ENCODE peak calls at places on chromosomes 16 and 17, in five cellular contexts. G, R, Y, V and Q are unnamed samples.

GRCh38 chr16:50884066-50884860 is 142.4 kb downstream of the CYLD start:
- DNase-seq in G (peak), R (peak), Y (no peak), V (peak), Q (no peak)

GRCh38 chr17:2111691-2112090 is 56.8 kb downstream of the HIC1 start:
- DNase-seq in G (no peak), R (no peak), Y (no peak), V (no peak), Q (no peak)

GRCh38 chr17:10130733-10131132 is 67.7 kb downstream of the GAS7 start:
- DNase-seq in G (no peak), R (no peak), Y (no peak), V (no peak), Q (no peak)

GRCh38 chr17:17675925-17676534 is 5.2 kb upstream of the RAI1 start:
- DNase-seq in G (no peak), R (no peak), Y (no peak), V (no peak), Q (peak)

GRCh38 chr17:34620458-34620857 is 41.1 kb downstream of the TMEM132E start:
- DNase-seq in G (no peak), R (peak), Y (no peak), V (no peak), Q (no peak)

GRCh38 chr16:10168258-10168657 is 14.0 kb downstream of the GRIN2A start:
- DNase-seq in G (no peak), R (no peak), Y (no peak), V (no peak), Q (no peak)

GRCh38 chr17:29048440-29049360 is 5.8 kb downstream of the PIPOX start:
- DNase-seq in G (no peak), R (peak), Y (no peak), V (no peak), Q (no peak)

GRCh38 chr16:48901712-48902374 is 291.9 kb upstream of the N4BP1 start:
- DNase-seq in G (no peak), R (peak), Y (no peak), V (no peak), Q (peak)

GRCh38 chr17:79424471-79425185 is 186.2 kb downstream of the RBFOX3 start:
- DNase-seq in G (no peak), R (no peak), Y (no peak), V (no peak), Q (no peak)

GRCh38 chr17:59000022-59000421 is 106.7 kb downstream of the TRIM37 start:
- DNase-seq in G (no peak), R (no peak), Y (no peak), V (no peak), Q (no peak)

GRCh38 chr17:47684535-47685193 is 9.3 kb upstream of the TBKBP1 start:
- DNase-seq in G (no peak), R (no peak), Y (no peak), V (no peak), Q (no peak)

GRCh38 chr17:27946521-27946920 is 53.4 kb upstream of the LYRM9 start:
- DNase-seq in G (no peak), R (no peak), Y (no peak), V (no peak), Q (no peak)

GRCh38 chr17:45127583-45128300 is 4.6 kb downstream of the PLCD3 start:
- DNase-seq in G (no peak), R (no peak), Y (no peak), V (peak), Q (no peak)

GRCh38 chr17:78745407-78746088 is 36.5 kb downstream of the CYTH1 start:
- DNase-seq in G (no peak), R (no peak), Y (no peak), V (peak), Q (no peak)

GRCh38 chr17:40522961-40523310 is 21.5 kb upstream of the TNS4 start:
- DNase-seq in G (no peak), R (no peak), Y (no peak), V (no peak), Q (no peak)

GRCh38 chr17:77905266-77905665 is 53.2 kb upstream of the TNRC6C start:
- DNase-seq in G (no peak), R (no peak), Y (no peak), V (no peak), Q (no peak)

GRCh38 chr16:3642397-3643094 is 11.9 kb upstream of the DNASE1 start:
- DNase-seq in G (peak), R (peak), Y (no peak), V (no peak), Q (peak)

GRCh38 chr17:37761065-37761464 is 16.2 kb upstream of the HNF1B start:
- DNase-seq in G (no peak), R (no peak), Y (no peak), V (no peak), Q (no peak)

GRCh38 chr16:17350212-17350611 is 120.5 kb downstream of the XYLT1 start:
- DNase-seq in G (no peak), R (no peak), Y (no peak), V (no peak), Q (no peak)

GRCh38 chr17:57869599-57870282 is 19.9 kb upstream of the MRPS23 start:
- DNase-seq in G (no peak), R (no peak), Y (no peak), V (no peak), Q (no peak)

GRCh38 chr17:2542056-2542455 is 30.4 kb upstream of the METTL16 start:
- DNase-seq in G (no peak), R (no peak), Y (no peak), V (no peak), Q (no peak)

GRCh38 chr16:64952177-64952576 is 169.7 kb downstream of the CDH11 start:
- DNase-seq in G (no peak), R (no peak), Y (no peak), V (no peak), Q (no peak)

GRCh38 chr17:27457731-27458523 is 1.7 kb downstream of the KSR1 start:
- DNase-seq in G (peak), R (peak), Y (no peak), V (peak), Q (no peak)

GRCh38 chr17:36812762-36813161 is 124.5 kb upstream of the LHX1 start:
- DNase-seq in G (no peak), R (no peak), Y (no peak), V (no peak), Q (no peak)

GRCh38 chr17:6498798-6499540 is 54.7 kb downstream of the PIMREG start:
- DNase-seq in G (no peak), R (no peak), Y (no peak), V (no peak), Q (no peak)

GRCh38 chr17:15279011-15279477 is 13.9 kb upstream of the PMP22 start:
- DNase-seq in G (no peak), R (no peak), Y (no peak), V (no peak), Q (no peak)

GRCh38 chr17:37466471-37466870 is 23.2 kb upstream of the DUSP14 start:
- DNase-seq in G (no peak), R (no peak), Y (no peak), V (no peak), Q (no peak)

GRCh38 chr16:20084624-20085226 is 11.0 kb upstream of the GPR139 start:
- DNase-seq in G (peak), R (no peak), Y (no peak), V (peak), Q (no peak)

GRCh38 chr16:49602201-49603041 is 228.8 kb downstream of the C16orf78 start:
- DNase-seq in G (no peak), R (no peak), Y (no peak), V (no peak), Q (no peak)

GRCh38 chr17:66727634-66728570 is 107.0 kb upstream of the CACNG5 start:
- DNase-seq in G (peak), R (peak), Y (no peak), V (peak), Q (peak)

GRCh38 chr17:75024686-75025397 is 12.4 kb downstream of the MRPL58 start:
- DNase-seq in G (no peak), R (no peak), Y (no peak), V (peak), Q (no peak)

GRCh38 chr17:81409190-81409935 is 14.1 kb downstream of the BAHCC1 start:
- DNase-seq in G (peak), R (peak), Y (no peak), V (no peak), Q (no peak)

GRCh38 chr17:69501591-69502468 is 87.3 kb downstream of the MAP2K6 start:
- DNase-seq in G (no peak), R (no peak), Y (no peak), V (peak), Q (no peak)

GRCh38 chr17:46876353-46876887 is 25.0 kb downstream of the WNT9B start:
- DNase-seq in G (peak), R (peak), Y (no peak), V (peak), Q (peak)

GRCh38 chr17:19354123-19354522 is 8.4 kb downstream of the B9D1 start:
- DNase-seq in G (no peak), R (no peak), Y (no peak), V (no peak), Q (peak)

GRCh38 chr16:72876221-72876620 is 171.7 kb downstream of the ZFHX3 start:
- DNase-seq in G (no peak), R (no peak), Y (peak), V (no peak), Q (no peak)

GRCh38 chr17:58534901-58535421 is 20.5 kb upstream of the MTMR4 start:
- DNase-seq in G (no peak), R (no peak), Y (no peak), V (peak), Q (peak)

GRCh38 chr17:10081571-10082169 is 116.7 kb downstream of the GAS7 start:
- DNase-seq in G (no peak), R (no peak), Y (no peak), V (no peak), Q (no peak)

GRCh38 chr16:57017251-57017650 is 27.9 kb downstream of the NLRC5 start:
- DNase-seq in G (no peak), R (no peak), Y (no peak), V (no peak), Q (no peak)

GRCh38 chr16:57016831-57017230 is 27.5 kb downstream of the NLRC5 start:
- DNase-seq in G (no peak), R (no peak), Y (no peak), V (no peak), Q (no peak)

GRCh38 chr16:57013902-57014301 is 24.5 kb downstream of the NLRC5 start:
- DNase-seq in G (no peak), R (no peak), Y (no peak), V (no peak), Q (no peak)

GRCh38 chr16:57013268-57013667 is 23.9 kb downstream of the NLRC5 start:
- DNase-seq in G (no peak), R (no peak), Y (no peak), V (no peak), Q (no peak)

GRCh38 chr16:57016301-57016700 is 26.9 kb downstream of the NLRC5 start:
- DNase-seq in G (no peak), R (no peak), Y (no peak), V (no peak), Q (no peak)
- H3K9ac ChIP-seq in G (no peak), R (no peak), Y (no peak), V (no peak), Q (no peak)

GRCh38 chr16:86680137-86680536 is 101.8 kb downstream of the FOXL1 start:
- DNase-seq in G (no peak), R (no peak), Y (no peak), V (no peak), Q (no peak)
- TF ChIP-seq ZBTB33 in G (no peak), R (no peak), Y (no peak), V (no peak), Q (no peak)

GRCh38 chr17:51805765-51806164 is 352.7 kb downstream of the CA10 start:
- DNase-seq in G (no peak), R (no peak), Y (no peak), V (no peak), Q (no peak)

GRCh38 chr17:51802544-51802943 is 356.0 kb downstream of the CA10 start:
- DNase-seq in G (no peak), R (peak), Y (no peak), V (no peak), Q (no peak)

GRCh38 chr17:51805220-51805619 is 353.3 kb downstream of the CA10 start:
- DNase-seq in G (no peak), R (no peak), Y (no peak), V (no peak), Q (no peak)

GRCh38 chr17:51803161-51803560 is 355.4 kb downstream of the CA10 start:
- DNase-seq in G (no peak), R (no peak), Y (no peak), V (no peak), Q (no peak)

DNA sequence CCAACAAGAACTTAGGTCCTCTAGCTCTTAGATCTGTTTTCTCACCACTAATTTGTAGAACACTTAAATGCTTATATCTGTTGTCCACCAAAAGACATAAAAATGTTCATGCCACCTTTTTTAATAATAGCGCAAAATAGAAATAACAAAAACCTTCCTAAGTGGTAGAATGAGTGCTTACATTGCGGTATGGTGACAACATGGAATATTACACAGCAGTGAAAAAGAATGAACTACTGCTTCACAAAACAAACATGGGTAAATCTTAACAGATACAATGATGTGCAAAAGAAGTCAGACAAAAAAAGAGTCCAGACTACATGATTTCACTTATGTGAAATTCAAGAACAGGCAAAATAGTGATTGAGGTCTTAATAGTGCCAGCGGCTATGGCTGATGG is 351.1 kb downstream of the CA10 start:
- DNase-seq in G (no peak), R (no peak), Y (no peak), V (no peak), Q (no peak)
- H3K9ac ChIP-seq in G (no peak), R (no peak), Y (no peak), V (no peak), Q (no peak)

GRCh38 chr17:76107507-76107906 is 3.9 kb upstream of the EXOC7 start:
- DNase-seq in G (no peak), R (peak), Y (no peak), V (peak), Q (peak)
- TF ChIP-seq ZBTB33 in G (no peak), R (no peak), Y (no peak), V (no peak), Q (no peak)

GRCh38 chr17:31052187-31052889 is 42.4 kb upstream of the NF1 start:
- DNase-seq in G (peak), R (no peak), Y (no peak), V (peak), Q (peak)
- H3K9ac ChIP-seq in G (no peak), R (no peak), Y (no peak), V (no peak), Q (no peak)

GRCh38 chr17:16486373-16487250 is 5.4 kb downstream of the LRRC75A start:
- DNase-seq in G (no peak), R (peak), Y (no peak), V (no peak), Q (no peak)
- TF ChIP-seq ZBTB33 in G (no peak), R (no peak), Y (no peak), V (no peak), Q (no peak)

GRCh38 chr16:68985855-68986254 is 119.6 kb upstream of the HAS3 start:
- DNase-seq in G (peak), R (no peak), Y (no peak), V (no peak), Q (peak)
- H3K9ac ChIP-seq in G (no peak), R (no peak), Y (no peak), V (no peak), Q (peak)

GRCh38 chr17:8861482-8862181 is 5.8 kb downstream of the PIK3R6 start:
- DNase-seq in G (no peak), R (no peak), Y (no peak), V (no peak), Q (no peak)

GRCh38 chr17:8859029-8859803 is 8.3 kb downstream of the PIK3R6 start:
- DNase-seq in G (peak), R (no peak), Y (no peak), V (peak), Q (no peak)

GRCh38 chr17:8857919-8858318 is 9.6 kb downstream of the PIK3R6 start:
- DNase-seq in G (no peak), R (no peak), Y (peak), V (no peak), Q (no peak)

GRCh38 chr17:8862213-8863056 is 5.0 kb downstream of the PIK3R6 start:
- DNase-seq in G (no peak), R (no peak), Y (no peak), V (no peak), Q (no peak)

GRCh38 chr17:8859804-8860430 is 7.6 kb downstream of the PIK3R6 start:
- DNase-seq in G (no peak), R (no peak), Y (no peak), V (no peak), Q (no peak)
- TF ChIP-seq ZBTB33 in G (no peak), R (no peak), Y (no peak), V (no peak), Q (no peak)

GRCh38 chr17:32771396-32771795 is 105.5 kb downstream of the MYO1D start:
- DNase-seq in G (no peak), R (no peak), Y (no peak), V (no peak), Q (no peak)
- H3K9ac ChIP-seq in G (no peak), R (no peak), Y (no peak), V (no peak), Q (no peak)